ENCODE peak calls at places on chromosomes 2 and 18, in seven cellular contexts. Q is bronchial epithelial cell, M is GM12865, N is left lung, V is BJ, F is dorsolateral prefrontal cortex, S is Calu3. Y is an unnamed sample.

GRCh38 chr18:57060814-57061213 is 86.1 kb upstream of the BOD1L2 start:
- DNase-seq in N (no peak), F (no peak), M (no peak), V (no peak), S (no peak), Q (no peak), Y (no peak)

GRCh38 chr2:25252291-25253152 is 84.1 kb upstream of the POMC start:
- DNase-seq in N (peak; percentile 88), S (peak; percentile 75), F (no peak), V (no peak), Q (no peak), M (peak; percentile 71), Y (peak; percentile 92)

GRCh38 chr2:112006076-112006410 is 49.0 kb upstream of the TMEM87B start:
- DNase-seq in F (no peak), Q (peak; percentile 90), N (no peak), S (no peak), V (peak; percentile 19), M (no peak), Y (no peak)

GRCh38 chr2:151637284-151637781 is 96.9 kb downstream of the NEB start:
- DNase-seq in M (peak; percentile 64), V (no peak), Q (no peak), F (no peak), N (peak; percentile 70), S (no peak), Y (no peak)

GRCh38 chr2:116696903-116697302 is 1117.6 kb upstream of the DDX18 start:
- DNase-seq in N (no peak), F (no peak), S (no peak), Q (no peak), M (no peak), V (no peak), Y (no peak)

GRCh38 chr2:218003994-218004419 is 1.2 kb upstream of the TNS1 start:
- DNase-seq in S (no peak), M (no peak), F (peak; percentile 67), V (peak; percentile 83), N (no peak), Q (peak; percentile 59), Y (no peak)

GRCh38 chr2:11980809-11981208 is 234.4 kb downstream of the LPIN1 start:
- DNase-seq in Q (no peak), N (no peak), M (no peak), V (no peak), S (no peak), F (no peak), Y (no peak)

GRCh38 chr2:141015339-141016047 is 1115.3 kb downstream of the LRP1B start:
- DNase-seq in V (no peak), N (no peak), F (peak; percentile 54), M (no peak), S (no peak), Q (no peak), Y (no peak)

DNA sequence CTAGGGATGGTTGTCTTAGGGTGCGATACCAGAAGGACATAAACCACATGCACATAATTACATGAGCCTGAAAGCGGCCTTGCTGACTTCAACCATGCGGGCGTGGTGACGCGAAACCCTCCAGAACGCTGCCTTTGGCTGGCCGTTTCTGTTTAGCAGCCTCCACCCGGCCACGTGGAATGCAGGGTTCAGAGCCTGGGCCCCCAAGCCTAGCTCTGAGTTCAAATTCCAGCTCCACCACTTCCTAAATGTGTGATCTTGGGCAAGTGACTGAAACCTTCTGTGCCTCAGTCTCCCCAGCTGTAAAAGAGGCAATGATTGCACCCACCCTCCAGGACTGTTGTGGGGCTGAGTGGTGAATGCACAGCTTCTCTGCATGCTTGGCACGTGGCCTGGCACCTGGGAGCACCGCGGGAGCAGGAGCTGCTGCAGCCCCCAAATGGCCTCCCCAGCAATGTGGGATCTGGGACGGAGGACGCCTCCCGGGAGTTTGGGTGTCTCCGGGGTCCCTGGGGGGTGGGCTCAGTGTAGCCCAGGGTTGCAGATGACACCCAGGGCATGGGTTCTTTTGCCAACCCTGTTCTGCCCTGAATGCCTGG is 1.5 kb downstream of the KLHL30 start:
- DNase-seq in V (no peak), N (peak; percentile 61), Q (no peak), S (no peak), M (no peak), F (no peak), Y (no peak)
- TF ChIP-seq CTCF in V (no peak), N (no peak), Q (no peak), S (no peak), M (no peak), F (no peak), Y (no peak)

GRCh38 chr2:241179894-241180293 is 8.6 kb upstream of the ANO7 start:
- DNase-seq in Q (no peak), S (no peak), F (no peak), N (no peak), M (peak; percentile 18), V (no peak), Y (no peak)
- TF ChIP-seq CTCF in Q (no peak), S (no peak), F (no peak), N (no peak), M (no peak), V (no peak), Y (no peak)

GRCh38 chr2:102014041-102014345 is 22.2 kb downstream of the IL1R2 start:
- DNase-seq in N (no peak), S (no peak), Q (no peak), M (no peak), V (no peak), F (no peak), Y (no peak)

GRCh38 chr2:102013200-102014040 is 21.7 kb downstream of the IL1R2 start:
- DNase-seq in V (no peak), F (no peak), M (no peak), S (no peak), Q (no peak), N (no peak), Y (no peak)

GRCh38 chr2:102018823-102019445 is 27.2 kb downstream of the IL1R2 start:
- DNase-seq in M (no peak), F (no peak), V (no peak), S (no peak), Q (no peak), N (no peak), Y (no peak)

GRCh38 chr2:102020596-102021170 is 28.9 kb downstream of the IL1R2 start:
- DNase-seq in M (peak; percentile 84), N (peak; percentile 90), F (peak; percentile 85), V (no peak), Q (peak; percentile 67), S (peak; percentile 90), Y (peak; percentile 90)

GRCh38 chr2:102016399-102016955 is 24.7 kb downstream of the IL1R2 start:
- DNase-seq in N (no peak), S (no peak), M (no peak), Q (peak; percentile 80), F (no peak), V (no peak), Y (no peak)
- TF ChIP-seq CTCF in N (no peak), S (no peak), M (no peak), Q (no peak), F (no peak), V (no peak), Y (no peak)

GRCh38 chr2:79874015-79874414 is 361.2 kb downstream of the CTNNA2 start:
- DNase-seq in N (peak; percentile 62), S (no peak), V (no peak), Q (no peak), F (no peak), M (no peak), Y (no peak)

DNA sequence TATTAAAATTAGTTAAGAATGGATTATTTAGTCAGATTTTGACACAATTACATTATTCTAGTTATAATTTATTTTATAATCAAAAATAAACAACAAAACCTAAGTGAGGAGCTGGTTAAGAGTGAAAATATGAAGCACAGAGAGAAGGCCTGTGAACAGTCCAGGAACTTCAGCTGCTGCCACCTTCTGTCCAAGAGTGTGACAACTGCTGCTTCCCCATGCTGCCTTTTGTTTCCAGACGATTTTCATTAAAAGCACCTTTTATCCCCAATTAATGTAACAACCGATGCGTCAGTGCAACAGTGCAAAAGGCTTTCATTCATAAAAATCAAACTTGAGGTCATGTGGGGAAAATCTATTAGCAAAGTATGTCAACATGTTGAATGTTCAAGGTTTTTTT is 363.6 kb downstream of the CTNNA2 start:
- DNase-seq in S (no peak), V (no peak), Q (no peak), M (peak; percentile 3), F (no peak), N (no peak), Y (peak; percentile 22)
- TF ChIP-seq CTCF in S (no peak), V (peak; percentile 48), Q (peak; percentile 15), M (peak; percentile 10), F (peak; percentile 34), N (no peak), Y (peak; percentile 45)

DNA sequence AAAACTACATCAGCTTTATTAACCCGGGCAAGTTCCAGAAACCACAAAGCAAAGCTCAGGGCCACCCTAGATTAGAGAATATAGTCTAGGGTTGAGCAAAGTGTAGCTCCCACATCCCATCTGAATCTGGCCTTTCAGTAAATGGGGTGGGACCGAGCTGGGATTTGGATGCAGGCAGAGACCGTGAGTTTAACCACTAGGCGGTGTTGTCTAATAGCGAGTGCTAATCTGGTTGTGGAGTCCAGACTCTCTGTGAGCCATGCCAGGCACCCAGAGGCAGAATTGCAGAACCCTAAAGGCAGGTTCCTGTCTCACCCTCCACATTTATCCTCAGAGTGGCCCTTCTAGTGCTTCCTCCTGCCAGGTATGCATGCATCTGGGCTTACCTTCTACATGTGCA is 435.9 kb downstream of the TSN start:
- DNase-seq in Q (peak; percentile 30), F (no peak), M (peak; percentile 35), V (no peak), N (no peak), S (peak; percentile 70), Y (peak; percentile 38)
- TF ChIP-seq CTCF in Q (peak; percentile 63), F (peak; percentile 18), M (peak; percentile 38), V (peak; percentile 41), N (no peak), S (peak; percentile 60), Y (peak; percentile 44)

DNA sequence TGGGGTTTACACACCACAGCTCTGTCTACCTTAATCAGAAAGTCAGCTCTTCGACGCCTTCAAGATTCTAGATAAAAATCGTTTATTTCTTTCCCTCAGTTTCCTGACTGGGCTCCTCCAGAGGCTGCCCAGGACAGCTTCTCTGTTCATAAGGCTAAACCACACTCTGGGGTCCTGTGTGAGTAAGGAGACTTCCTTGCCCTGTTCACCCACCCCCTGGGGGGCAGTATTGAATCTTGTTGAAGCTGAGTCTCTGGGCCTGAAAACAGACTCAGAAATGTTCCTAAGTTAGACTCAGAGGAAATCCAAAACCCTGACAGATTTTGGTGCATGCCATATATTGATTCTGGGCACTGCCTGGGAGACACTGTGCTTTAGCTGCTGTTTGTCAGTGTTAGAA is 43.0 kb downstream of the G6PC2 start:
- DNase-seq in S (peak; percentile 77), M (no peak), Q (no peak), F (no peak), V (no peak), N (no peak), Y (peak; percentile 5)
- TF ChIP-seq CTCF in S (peak; percentile 19), M (no peak), Q (no peak), F (no peak), V (no peak), N (no peak), Y (no peak)